ENCODE peak calls at places on chromosomes 1 and 21, in seven cellular contexts. One of them, this sample, is unnamed.

GRCh38 chr1:6056549-6056948 is 10.9 kb downstream of the KCNAB2 start:
- DNase-seq in left ventricle myocardium superior: no peak
- DNase-seq in activated naive CD8-positive, alpha-beta T cell treated with anti-CD3 and anti-CD28 coated beads, Interleukin-2, amount 10 ng/mL, durations not matched to agents 7 days and 5 days: no peak
- DNase-seq in gastrocnemius medialis: no peak
- DNase-seq in NCI-H460: no peak
- DNase-seq in NCI-H1105: no peak
- DNase-seq in colonic mucosa: peak
- DNase-seq in this sample: no peak

GRCh38 chr1:42993631-42994121 is 35.0 kb upstream of the SLC2A1 start:
- DNase-seq in NCI-H460: no peak
- DNase-seq in gastrocnemius medialis: peak
- DNase-seq in colonic mucosa: no peak
- DNase-seq in NCI-H1105: no peak
- DNase-seq in left ventricle myocardium superior: peak
- DNase-seq in activated naive CD8-positive, alpha-beta T cell treated with anti-CD3 and anti-CD28 coated beads, Interleukin-2, amount 10 ng/mL, durations not matched to agents 7 days and 5 days: no peak
- DNase-seq in this sample: no peak

GRCh38 chr1:3306583-3307285 is 147.7 kb upstream of the ARHGEF16 start:
- DNase-seq in left ventricle myocardium superior: no peak
- DNase-seq in NCI-H1105: no peak
- DNase-seq in gastrocnemius medialis: no peak
- DNase-seq in activated naive CD8-positive, alpha-beta T cell treated with anti-CD3 and anti-CD28 coated beads, Interleukin-2, amount 10 ng/mL, durations not matched to agents 7 days and 5 days: no peak
- DNase-seq in colonic mucosa: no peak
- DNase-seq in NCI-H460: no peak
- DNase-seq in this sample: no peak

GRCh38 chr1:168057355-168057754 is 79.4 kb downstream of the GPR161 start:
- DNase-seq in NCI-H1105: no peak
- DNase-seq in activated naive CD8-positive, alpha-beta T cell treated with anti-CD3 and anti-CD28 coated beads, Interleukin-2, amount 10 ng/mL, durations not matched to agents 7 days and 5 days: no peak
- DNase-seq in gastrocnemius medialis: no peak
- DNase-seq in NCI-H460: no peak
- DNase-seq in colonic mucosa: no peak
- DNase-seq in left ventricle myocardium superior: no peak
- DNase-seq in this sample: no peak

GRCh38 chr1:2001773-2002411 is 1.7 kb downstream of the CFAP74 start:
- DNase-seq in NCI-H1105: no peak
- DNase-seq in colonic mucosa: no peak
- DNase-seq in activated naive CD8-positive, alpha-beta T cell treated with anti-CD3 and anti-CD28 coated beads, Interleukin-2, amount 10 ng/mL, durations not matched to agents 7 days and 5 days: no peak
- DNase-seq in NCI-H460: no peak
- DNase-seq in left ventricle myocardium superior: no peak
- DNase-seq in gastrocnemius medialis: no peak
- DNase-seq in this sample: no peak

GRCh38 chr1:33972676-33973395 is 109.0 kb downstream of the HMGB4 start:
- DNase-seq in gastrocnemius medialis: no peak
- DNase-seq in left ventricle myocardium superior: peak
- DNase-seq in activated naive CD8-positive, alpha-beta T cell treated with anti-CD3 and anti-CD28 coated beads, Interleukin-2, amount 10 ng/mL, durations not matched to agents 7 days and 5 days: no peak
- DNase-seq in colonic mucosa: no peak
- DNase-seq in NCI-H1105: no peak
- DNase-seq in NCI-H460: no peak
- DNase-seq in this sample: peak

GRCh38 chr1:230185076-230186001 is 118.3 kb downstream of the GALNT2 start:
- DNase-seq in gastrocnemius medialis: no peak
- DNase-seq in NCI-H1105: no peak
- DNase-seq in left ventricle myocardium superior: no peak
- DNase-seq in colonic mucosa: no peak
- DNase-seq in NCI-H460: no peak
- DNase-seq in activated naive CD8-positive, alpha-beta T cell treated with anti-CD3 and anti-CD28 coated beads, Interleukin-2, amount 10 ng/mL, durations not matched to agents 7 days and 5 days: no peak
- DNase-seq in this sample: no peak

GRCh38 chr21:38903578-38904193 is 98.0 kb downstream of the ETS2 start:
- DNase-seq in gastrocnemius medialis: peak
- DNase-seq in left ventricle myocardium superior: peak
- DNase-seq in activated naive CD8-positive, alpha-beta T cell treated with anti-CD3 and anti-CD28 coated beads, Interleukin-2, amount 10 ng/mL, durations not matched to agents 7 days and 5 days: no peak
- DNase-seq in NCI-H1105: peak
- DNase-seq in NCI-H460: no peak
- DNase-seq in colonic mucosa: no peak
- DNase-seq in this sample: no peak

GRCh38 chr1:181152892-181153633 is 64.6 kb downstream of the IER5 start:
- DNase-seq in colonic mucosa: peak
- DNase-seq in NCI-H460: no peak
- DNase-seq in gastrocnemius medialis: peak
- DNase-seq in NCI-H1105: no peak
- DNase-seq in activated naive CD8-positive, alpha-beta T cell treated with anti-CD3 and anti-CD28 coated beads, Interleukin-2, amount 10 ng/mL, durations not matched to agents 7 days and 5 days: no peak
- DNase-seq in left ventricle myocardium superior: peak
- DNase-seq in this sample: peak

GRCh38 chr1:86499987-86500593 is 31.4 kb downstream of the CLCA1 start:
- DNase-seq in left ventricle myocardium superior: no peak
- DNase-seq in colonic mucosa: no peak
- DNase-seq in gastrocnemius medialis: no peak
- DNase-seq in NCI-H1105: peak
- DNase-seq in NCI-H460: peak
- DNase-seq in activated naive CD8-positive, alpha-beta T cell treated with anti-CD3 and anti-CD28 coated beads, Interleukin-2, amount 10 ng/mL, durations not matched to agents 7 days and 5 days: no peak
- DNase-seq in this sample: peak

GRCh38 chr21:35603471-35603870 is 456.9 kb downstream of the SETD4 start:
- DNase-seq in gastrocnemius medialis: no peak
- DNase-seq in NCI-H460: no peak
- DNase-seq in colonic mucosa: no peak
- DNase-seq in activated naive CD8-positive, alpha-beta T cell treated with anti-CD3 and anti-CD28 coated beads, Interleukin-2, amount 10 ng/mL, durations not matched to agents 7 days and 5 days: no peak
- DNase-seq in NCI-H1105: no peak
- DNase-seq in left ventricle myocardium superior: no peak
- DNase-seq in this sample: no peak

GRCh38 chr1:199243423-199244061 is 604.7 kb downstream of the PTPRC start:
- DNase-seq in activated naive CD8-positive, alpha-beta T cell treated with anti-CD3 and anti-CD28 coated beads, Interleukin-2, amount 10 ng/mL, durations not matched to agents 7 days and 5 days: peak
- DNase-seq in colonic mucosa: peak
- DNase-seq in gastrocnemius medialis: no peak
- DNase-seq in left ventricle myocardium superior: peak
- DNase-seq in NCI-H1105: no peak
- DNase-seq in NCI-H460: peak
- DNase-seq in this sample: peak

GRCh38 chr1:203197625-203198024 is 11.1 kb upstream of the CHI3L1 start:
- DNase-seq in activated naive CD8-positive, alpha-beta T cell treated with anti-CD3 and anti-CD28 coated beads, Interleukin-2, amount 10 ng/mL, durations not matched to agents 7 days and 5 days: no peak
- DNase-seq in NCI-H1105: no peak
- DNase-seq in gastrocnemius medialis: no peak
- DNase-seq in colonic mucosa: no peak
- DNase-seq in left ventricle myocardium superior: no peak
- DNase-seq in NCI-H460: no peak
- DNase-seq in this sample: no peak

GRCh38 chr1:212432706-212433576 is at the start of gene NENF:
- DNase-seq in gastrocnemius medialis: peak
- DNase-seq in activated naive CD8-positive, alpha-beta T cell treated with anti-CD3 and anti-CD28 coated beads, Interleukin-2, amount 10 ng/mL, durations not matched to agents 7 days and 5 days: peak
- DNase-seq in NCI-H1105: peak
- DNase-seq in left ventricle myocardium superior: peak
- DNase-seq in NCI-H460: peak
- DNase-seq in colonic mucosa: peak
- DNase-seq in this sample: peak

GRCh38 chr1:42934541-42935312 is 23.9 kb downstream of the SLC2A1 start:
- DNase-seq in gastrocnemius medialis: no peak
- DNase-seq in NCI-H460: no peak
- DNase-seq in activated naive CD8-positive, alpha-beta T cell treated with anti-CD3 and anti-CD28 coated beads, Interleukin-2, amount 10 ng/mL, durations not matched to agents 7 days and 5 days: peak
- DNase-seq in left ventricle myocardium superior: no peak
- DNase-seq in NCI-H1105: no peak
- DNase-seq in colonic mucosa: peak
- DNase-seq in this sample: no peak

GRCh38 chr1:21882721-21883415 is 54.2 kb downstream of the HSPG2 start:
- DNase-seq in gastrocnemius medialis: no peak
- DNase-seq in colonic mucosa: no peak
- DNase-seq in activated naive CD8-positive, alpha-beta T cell treated with anti-CD3 and anti-CD28 coated beads, Interleukin-2, amount 10 ng/mL, durations not matched to agents 7 days and 5 days: no peak
- DNase-seq in NCI-H1105: no peak
- DNase-seq in NCI-H460: no peak
- DNase-seq in left ventricle myocardium superior: peak
- DNase-seq in this sample: no peak

GRCh38 chr1:44433209-44433608 is 28.2 kb downstream of the RNF220 start:
- DNase-seq in NCI-H460: peak
- DNase-seq in activated naive CD8-positive, alpha-beta T cell treated with anti-CD3 and anti-CD28 coated beads, Interleukin-2, amount 10 ng/mL, durations not matched to agents 7 days and 5 days: no peak
- DNase-seq in colonic mucosa: no peak
- DNase-seq in gastrocnemius medialis: no peak
- DNase-seq in NCI-H1105: no peak
- DNase-seq in left ventricle myocardium superior: no peak
- DNase-seq in this sample: no peak

GRCh38 chr1:64098436-64098835 is 105.0 kb upstream of the UBE2U start:
- DNase-seq in NCI-H460: no peak
- DNase-seq in NCI-H1105: no peak
- DNase-seq in gastrocnemius medialis: no peak
- DNase-seq in colonic mucosa: no peak
- DNase-seq in left ventricle myocardium superior: no peak
- DNase-seq in activated naive CD8-positive, alpha-beta T cell treated with anti-CD3 and anti-CD28 coated beads, Interleukin-2, amount 10 ng/mL, durations not matched to agents 7 days and 5 days: no peak
- DNase-seq in this sample: no peak

GRCh38 chr1:207282049-207282448 is 39.4 kb upstream of the CD55 start:
- DNase-seq in NCI-H1105: no peak
- DNase-seq in NCI-H460: no peak
- DNase-seq in gastrocnemius medialis: no peak
- DNase-seq in left ventricle myocardium superior: no peak
- DNase-seq in activated naive CD8-positive, alpha-beta T cell treated with anti-CD3 and anti-CD28 coated beads, Interleukin-2, amount 10 ng/mL, durations not matched to agents 7 days and 5 days: no peak
- DNase-seq in colonic mucosa: no peak
- DNase-seq in this sample: no peak

GRCh38 chr1:178652506-178652905 is 72.5 kb upstream of the RALGPS2 start:
- DNase-seq in left ventricle myocardium superior: no peak
- DNase-seq in NCI-H1105: no peak
- DNase-seq in colonic mucosa: no peak
- DNase-seq in NCI-H460: no peak
- DNase-seq in gastrocnemius medialis: no peak
- DNase-seq in activated naive CD8-positive, alpha-beta T cell treated with anti-CD3 and anti-CD28 coated beads, Interleukin-2, amount 10 ng/mL, durations not matched to agents 7 days and 5 days: no peak
- DNase-seq in this sample: no peak

GRCh38 chr21:44571844-44572782 is 1.4 kb upstream of the KRTAP10-4 start:
- DNase-seq in NCI-H460: no peak
- DNase-seq in left ventricle myocardium superior: no peak
- DNase-seq in colonic mucosa: no peak
- DNase-seq in NCI-H1105: no peak
- DNase-seq in gastrocnemius medialis: no peak
- DNase-seq in activated naive CD8-positive, alpha-beta T cell treated with anti-CD3 and anti-CD28 coated beads, Interleukin-2, amount 10 ng/mL, durations not matched to agents 7 days and 5 days: no peak
- DNase-seq in this sample: no peak

GRCh38 chr1:68049941-68050878 is at the start of gene DIRAS3:
- DNase-seq in NCI-H1105: no peak
- DNase-seq in colonic mucosa: peak
- DNase-seq in gastrocnemius medialis: no peak
- DNase-seq in left ventricle myocardium superior: peak
- DNase-seq in activated naive CD8-positive, alpha-beta T cell treated with anti-CD3 and anti-CD28 coated beads, Interleukin-2, amount 10 ng/mL, durations not matched to agents 7 days and 5 days: no peak
- DNase-seq in NCI-H460: no peak
- DNase-seq in this sample: no peak

GRCh38 chr1:58885998-58886397 is 102.2 kb upstream of the JUN start:
- DNase-seq in NCI-H1105: no peak
- DNase-seq in colonic mucosa: peak
- DNase-seq in gastrocnemius medialis: peak
- DNase-seq in left ventricle myocardium superior: peak
- DNase-seq in NCI-H460: no peak
- DNase-seq in activated naive CD8-positive, alpha-beta T cell treated with anti-CD3 and anti-CD28 coated beads, Interleukin-2, amount 10 ng/mL, durations not matched to agents 7 days and 5 days: peak
- DNase-seq in this sample: no peak

GRCh38 chr1:167202049-167202448 is 18.6 kb upstream of the POU2F1 start:
- DNase-seq in NCI-H1105: no peak
- DNase-seq in left ventricle myocardium superior: no peak
- DNase-seq in NCI-H460: no peak
- DNase-seq in colonic mucosa: no peak
- DNase-seq in gastrocnemius medialis: no peak
- DNase-seq in activated naive CD8-positive, alpha-beta T cell treated with anti-CD3 and anti-CD28 coated beads, Interleukin-2, amount 10 ng/mL, durations not matched to agents 7 days and 5 days: no peak
- DNase-seq in this sample: no peak

GRCh38 chr1:44677201-44677520 is 2.6 kb downstream of the ARMH1 start:
- DNase-seq in activated naive CD8-positive, alpha-beta T cell treated with anti-CD3 and anti-CD28 coated beads, Interleukin-2, amount 10 ng/mL, durations not matched to agents 7 days and 5 days: no peak
- DNase-seq in colonic mucosa: no peak
- DNase-seq in gastrocnemius medialis: no peak
- DNase-seq in NCI-H1105: no peak
- DNase-seq in NCI-H460: no peak
- DNase-seq in left ventricle myocardium superior: no peak
- DNase-seq in this sample: peak

GRCh38 chr1:154955039-154955717 is 721 bp downstream of the PBXIP1 start:
- DNase-seq in colonic mucosa: peak
- DNase-seq in gastrocnemius medialis: no peak
- DNase-seq in NCI-H1105: peak
- DNase-seq in NCI-H460: no peak
- DNase-seq in left ventricle myocardium superior: peak
- DNase-seq in activated naive CD8-positive, alpha-beta T cell treated with anti-CD3 and anti-CD28 coated beads, Interleukin-2, amount 10 ng/mL, durations not matched to agents 7 days and 5 days: peak
- DNase-seq in this sample: no peak

GRCh38 chr1:176796583-176796982 is 333.6 kb downstream of the PAPPA2 start:
- DNase-seq in NCI-H1105: no peak
- DNase-seq in activated naive CD8-positive, alpha-beta T cell treated with anti-CD3 and anti-CD28 coated beads, Interleukin-2, amount 10 ng/mL, durations not matched to agents 7 days and 5 days: no peak
- DNase-seq in left ventricle myocardium superior: no peak
- DNase-seq in colonic mucosa: no peak
- DNase-seq in gastrocnemius medialis: no peak
- DNase-seq in NCI-H460: no peak
- DNase-seq in this sample: no peak

GRCh38 chr1:200372885-200373181 is 37.0 kb downstream of the ZNF281 start:
- DNase-seq in colonic mucosa: no peak
- DNase-seq in NCI-H1105: no peak
- DNase-seq in left ventricle myocardium superior: no peak
- DNase-seq in activated naive CD8-positive, alpha-beta T cell treated with anti-CD3 and anti-CD28 coated beads, Interleukin-2, amount 10 ng/mL, durations not matched to agents 7 days and 5 days: no peak
- DNase-seq in gastrocnemius medialis: no peak
- DNase-seq in NCI-H460: no peak
- DNase-seq in this sample: no peak

GRCh38 chr21:32140212-32141008 is 138.4 kb downstream of the MIS18A start:
- DNase-seq in NCI-H1105: no peak
- DNase-seq in gastrocnemius medialis: no peak
- DNase-seq in NCI-H460: no peak
- DNase-seq in colonic mucosa: no peak
- DNase-seq in activated naive CD8-positive, alpha-beta T cell treated with anti-CD3 and anti-CD28 coated beads, Interleukin-2, amount 10 ng/mL, durations not matched to agents 7 days and 5 days: no peak
- DNase-seq in left ventricle myocardium superior: no peak
- DNase-seq in this sample: no peak

GRCh38 chr1:209513226-209513625 is 70.3 kb upstream of the CAMK1G start:
- DNase-seq in NCI-H1105: peak
- DNase-seq in NCI-H460: peak
- DNase-seq in activated naive CD8-positive, alpha-beta T cell treated with anti-CD3 and anti-CD28 coated beads, Interleukin-2, amount 10 ng/mL, durations not matched to agents 7 days and 5 days: no peak
- DNase-seq in left ventricle myocardium superior: no peak
- DNase-seq in gastrocnemius medialis: no peak
- DNase-seq in colonic mucosa: no peak
- DNase-seq in this sample: peak

GRCh38 chr1:5110508-5110907 is 456.1 kb downstream of the AJAP1 start:
- DNase-seq in NCI-H460: no peak
- DNase-seq in gastrocnemius medialis: no peak
- DNase-seq in colonic mucosa: no peak
- DNase-seq in activated naive CD8-positive, alpha-beta T cell treated with anti-CD3 and anti-CD28 coated beads, Interleukin-2, amount 10 ng/mL, durations not matched to agents 7 days and 5 days: peak
- DNase-seq in left ventricle myocardium superior: no peak
- DNase-seq in NCI-H1105: no peak
- DNase-seq in this sample: no peak

This sample was measured in NCI-H446 treated with DMSO at 0.1 percent for 48 hours.